ENCODE peak calls at places on chromosomes 6 and 20, in six cellular contexts. E is stimulated activated CD8-positive, alpha-beta memory T cell treated with anti-CD3 and anti-CD28 coated beads, Interleukin-4, amount 100 ng/mL, for 1 hour; G is GM12892; F is astrocyte of the cerebellum; W is AG20443; K is SW480. M is an unnamed sample.

GRCh38 chr20:16064991-16065707 is 508.1 kb downstream of the KIF16B start:
- DNase-seq in E (no peak), G (no peak), F (no peak), W (no peak), K (no peak), M (no peak)

GRCh38 chr6:107982511-107982910 is 24.5 kb upstream of the SEC63 start:
- DNase-seq in E (no peak), G (no peak), F (no peak), W (no peak), K (no peak), M (no peak)

GRCh38 chr6:30101423-30101938 is 11.4 kb downstream of the TRIM31 start:
- DNase-seq in E (no peak), G (no peak), F (no peak), W (no peak), K (peak), M (no peak)

GRCh38 chr6:11194399-11195274 is 37.8 kb downstream of the NEDD9 start:
- DNase-seq in E (no peak), G (no peak), F (peak), W (no peak), K (no peak), M (peak)

GRCh38 chr20:32972181-32973076 is 31.8 kb downstream of the SUN5 start:
- DNase-seq in E (peak), G (peak), F (no peak), W (no peak), K (peak), M (no peak)

GRCh38 chr6:69668916-69669315 is 127.9 kb downstream of the LMBRD1 start:
- DNase-seq in E (no peak), G (no peak), F (no peak), W (no peak), K (no peak), M (no peak)

GRCh38 chr6:7894272-7895124 is 16.1 kb downstream of the TXNDC5 start:
- DNase-seq in E (no peak), G (no peak), F (no peak), W (no peak), K (no peak), M (no peak)

GRCh38 chr6:128516514-128516898 is 3.9 kb downstream of the PTPRK start:
- DNase-seq in E (no peak), G (no peak), F (no peak), W (peak), K (peak), M (peak)

GRCh38 chr6:41427642-41428401 is 92.4 kb downstream of the NCR2 start:
- DNase-seq in E (no peak), G (no peak), F (no peak), W (peak), K (peak), M (peak)

GRCh38 chr6:24078200-24078599 is 47.8 kb upstream of the NRSN1 start:
- DNase-seq in E (no peak), G (no peak), F (peak), W (peak), K (no peak), M (peak)

GRCh38 chr6:87736809-87737540 is 34.9 kb upstream of the AKIRIN2 start:
- DNase-seq in E (no peak), G (no peak), F (no peak), W (no peak), K (no peak), M (no peak)

GRCh38 chr6:11126876-11127275 is 15.4 kb upstream of the ERVFRD-1 start:
- DNase-seq in E (no peak), G (no peak), F (peak), W (no peak), K (no peak), M (peak)

GRCh38 chr20:51528263-51529026 is 14.1 kb downstream of the NFATC2 start:
- DNase-seq in E (no peak), G (no peak), F (no peak), W (no peak), K (no peak), M (no peak)

GRCh38 chr6:35737413-35738211 is 780 bp downstream of the ARMC12 start:
- DNase-seq in E (no peak), G (peak), F (peak), W (peak), K (peak), M (peak)

GRCh38 chr6:27205375-27206278 is 41.9 kb upstream of the PRSS16 start:
- DNase-seq in E (no peak), G (no peak), F (no peak), W (no peak), K (no peak), M (peak)

GRCh38 chr6:4280721-4281120 is 145.3 kb upstream of the ECI2 start:
- DNase-seq in E (no peak), G (no peak), F (peak), W (peak), K (peak), M (peak)